ENCODE peak calls at places on chromosomes 7 and 10, in five cellular contexts. T, M, J, D and B are unnamed samples.

GRCh38 chr7:22786290-22786932 is 36.2 kb downstream of the TOMM7 start:
- DNase-seq in J (no peak), D (no peak), T (no peak), M (no peak), B (no peak)

GRCh38 chr10:84665883-84666463 is 337.6 kb downstream of the CCSER2 start:
- DNase-seq in T (peak), J (peak), D (no peak), M (no peak), B (no peak)

GRCh38 chr7:121279822-121280221 is 49.0 kb upstream of the WNT16 start:
- DNase-seq in M (peak), D (no peak), J (no peak), T (no peak), B (no peak)

GRCh38 chr7:44307301-44307900 is 18.0 kb downstream of the CAMK2B start:
- DNase-seq in D (peak), T (no peak), M (peak), J (peak), B (no peak)

GRCh38 chr7:106737202-106737562 is 76.2 kb upstream of the CCDC71L start:
- DNase-seq in T (no peak), J (peak), M (peak), D (peak), B (no peak)

GRCh38 chr10:71268751-71269150 is 50.3 kb upstream of the SLC29A3 start:
- DNase-seq in T (no peak), M (peak), J (peak), D (no peak), B (no peak)

GRCh38 chr7:129453510-129454248 is 19.4 kb downstream of the STRIP2 start:
- DNase-seq in J (no peak), M (no peak), T (no peak), D (no peak), B (no peak)

GRCh38 chr10:118953598-118953997 is 75.9 kb upstream of the NANOS1 start:
- DNase-seq in T (no peak), M (no peak), D (no peak), J (no peak), B (no peak)

GRCh38 chr10:754914-755313 is 65.4 kb upstream of the DIP2C start:
- DNase-seq in T (no peak), D (no peak), M (no peak), J (no peak), B (no peak)

GRCh38 chr10:13271552-13272163 is 28.2 kb downstream of the PHYH start:
- DNase-seq in D (peak), M (peak), J (peak), T (peak), B (peak)

GRCh38 chr10:79142064-79142491 is 73.3 kb downstream of the ZMIZ1 start:
- DNase-seq in J (no peak), D (peak), T (no peak), M (peak), B (no peak)

GRCh38 chr10:64115913-64116643 is 594.9 kb downstream of the REEP3 start:
- DNase-seq in J (no peak), T (no peak), M (peak), D (peak), B (no peak)

GRCh38 chr10:116548301-116548700 is 2.6 kb downstream of the PNLIP start:
- DNase-seq in T (no peak), J (no peak), D (no peak), M (no peak), B (no peak)

GRCh38 chr7:127897704-127898454 is 133.4 kb downstream of the LRRC4 start:
- DNase-seq in M (peak), D (peak), J (no peak), T (no peak), B (no peak)

GRCh38 chr10:7488418-7488829 is 77.6 kb upstream of the SFMBT2 start:
- DNase-seq in M (peak), D (peak), J (no peak), T (no peak), B (no peak)

GRCh38 chr10:110512461-110513187 is 14.9 kb downstream of the DUSP5 start:
- DNase-seq in D (peak), M (peak), J (peak), T (no peak), B (no peak)

GRCh38 chr7:149856-150636 is 42.3 kb upstream of the FAM20C start:
- DNase-seq in M (peak), J (no peak), T (peak), D (no peak), B (peak)

GRCh38 chr10:62390497-62391176 is 16.5 kb downstream of the ZNF365 start:
- DNase-seq in M (peak), T (no peak), D (peak), J (no peak), B (no peak)

GRCh38 chr7:87414400-87415188 is 60.9 kb downstream of the ABCB4 start:
- DNase-seq in T (no peak), D (no peak), J (no peak), M (peak), B (no peak)

GRCh38 chr7:98251251-98251843 is 685 bp downstream of the TECPR1 start:
- DNase-seq in M (peak), J (peak), T (peak), D (peak), B (peak)

GRCh38 chr7:101950450-101951119 is 133.2 kb downstream of the CUX1 start:
- DNase-seq in D (peak), J (peak), M (peak), T (no peak), B (no peak)

GRCh38 chr10:103637855-103638561 is 144.5 kb downstream of the NEURL1 start:
- DNase-seq in M (peak), J (no peak), D (peak), T (no peak), B (no peak)

GRCh38 chr10:3774814-3775670 is 10.0 kb downstream of the KLF6 start:
- DNase-seq in J (peak), T (no peak), M (peak), D (peak), B (no peak)

GRCh38 chr7:145156834-145157233 is 321.0 kb upstream of the TPK1 start:
- DNase-seq in T (no peak), J (no peak), D (no peak), M (no peak), B (no peak)

GRCh38 chr7:771241-772004 is 44.3 kb upstream of the PRKAR1B start:
- DNase-seq in J (no peak), T (no peak), M (peak), D (peak), B (no peak)

GRCh38 chr7:116740758-116741462 is 68.9 kb downstream of the MET start:
- DNase-seq in D (no peak), J (no peak), T (no peak), M (peak), B (no peak)

GRCh38 chr10:100986952-100987684 is at the start of the genes MRPL43 and TWNK:
- DNase-seq in T (peak), D (peak), J (peak), M (peak), B (peak)

GRCh38 chr7:136339464-136339863 is 362.3 kb upstream of the MTPN start:
- DNase-seq in J (peak), D (no peak), M (peak), T (no peak), B (no peak)

GRCh38 chr7:134699871-134700270 is 53.2 kb downstream of the BPGM start:
- DNase-seq in J (no peak), T (no peak), D (no peak), M (no peak), B (no peak)

GRCh38 chr7:130943336-130943901 is 209.4 kb upstream of the KLF14 start:
- DNase-seq in T (no peak), D (peak), J (peak), M (peak), B (no peak)